ENCODE peak calls at places on chromosomes 12 and 14, in four cellular contexts. E is T-helper 2 cell; H is kidney tubule cell; Z is CD8-positive, alpha-beta T cell. P is an unnamed sample.

GRCh38 chr12:62698701-62699101 is 232.1 kb downstream of the MON2 start:
- DNase-seq in E (no peak), Z (no peak), H (no peak), P (peak)

GRCh38 chr14:24085215-24085614 is 8.9 kb upstream of the PCK2 start:
- DNase-seq in Z (no peak), H (no peak), E (no peak), P (no peak)

GRCh38 chr12:57216014-57216891 is at the start of gene NXPH4:
- DNase-seq in Z (peak), H (no peak), E (peak), P (peak)

GRCh38 chr14:53367631-53368030 is 214.5 kb upstream of the DDHD1 start:
- DNase-seq in H (no peak), Z (no peak), E (no peak), P (no peak)

GRCh38 chr12:5557906-5558305 is 126.0 kb downstream of the NTF3 start:
- DNase-seq in Z (no peak), H (no peak), E (no peak), P (no peak)

GRCh38 chr12:79706676-79707075 is 15.9 kb upstream of the PAWR start:
- DNase-seq in H (no peak), E (no peak), Z (no peak), P (no peak)

GRCh38 chr14:89720741-89721315 is 233.7 kb downstream of the EFCAB11 start:
- DNase-seq in E (peak), H (no peak), Z (peak), P (no peak)

GRCh38 chr14:69154779-69155178 is 1.9 kb upstream of the DCAF5 start:
- DNase-seq in H (peak), Z (peak), E (no peak), P (peak)

GRCh38 chr14:71135911-71136310 is 228.7 kb downstream of the PCNX1 start:
- DNase-seq in H (no peak), E (no peak), Z (no peak), P (no peak)

GRCh38 chr12:113071427-113072112 is 15.0 kb downstream of the DTX1 start:
- DNase-seq in Z (no peak), E (no peak), H (no peak), P (no peak)

GRCh38 chr12:89507015-89507824 is 17.4 kb downstream of the GALNT4 start:
- DNase-seq in Z (no peak), H (no peak), E (no peak), P (no peak)

GRCh38 chr14:103522649-103523582 is at the start of gene CKB:
- DNase-seq in E (no peak), Z (peak), H (peak), P (peak)

GRCh38 chr12:7769999-7770398 is 5.0 kb downstream of the NANOGNB start:
- DNase-seq in E (no peak), H (no peak), Z (no peak), P (no peak)

GRCh38 chr12:32587536-32588346 is 91.4 kb upstream of the DNM1L start:
- DNase-seq in H (no peak), Z (no peak), E (no peak), P (no peak)

GRCh38 chr14:32073537-32074189 is 3.4 kb upstream of the ARHGAP5 start:
- DNase-seq in E (peak), H (peak), Z (peak), P (peak)

GRCh38 chr12:52692253-52692652 is 11.1 kb downstream of the KRT77 start:
- DNase-seq in E (no peak), H (no peak), Z (no peak), P (peak)

GRCh38 chr12:47987411-47988072 is 16.7 kb downstream of the COL2A1 start:
- DNase-seq in E (no peak), Z (no peak), H (peak), P (no peak)

P was measured in Daoy.